ENCODE peak calls at places on chromosomes 16 and 17, in eight cellular contexts. I, E, Z, X, M, T, W and C are unnamed samples.

GRCh38 chr16:11964761-11965539 is at the start of gene TNFRSF17:
- DNase-seq in I (no peak), E (no peak), Z (no peak), X (peak; percentile 37), M (no peak), T (no peak), W (no peak), C (no peak)

GRCh38 chr16:29779474-29779873 is 1.4 kb downstream of the ZG16 start:
- DNase-seq in I (no peak), E (peak; percentile 22), Z (no peak), X (no peak), M (no peak), T (no peak), W (no peak), C (no peak)

GRCh38 chr16:4693956-4694663 is 748 bp downstream of the NUDT16L1 start:
- DNase-seq in I (peak; percentile 81), E (peak; percentile 58), Z (peak; percentile 40), X (peak; percentile 38), M (no peak), T (peak; percentile 89), W (peak; percentile 58), C (peak; percentile 67)

GRCh38 chr17:18039535-18040286 is 503 bp downstream of the GID4 start:
- DNase-seq in I (peak; percentile 74), E (peak; percentile 43), Z (peak; percentile 30), X (no peak), M (no peak), T (peak; percentile 91), W (peak; percentile 30), C (peak; percentile 67)

GRCh38 chr16:4862639-4863038 is 15.4 kb downstream of the UBN1 start:
- DNase-seq in I (no peak), E (peak; percentile 31), Z (no peak), X (no peak), M (no peak), T (no peak), W (no peak), C (no peak)

GRCh38 chr17:69058165-69058564 is 2.6 kb downstream of the ABCA9 start:
- DNase-seq in I (no peak), E (no peak), Z (no peak), X (no peak), M (no peak), T (no peak), W (no peak), C (no peak)

GRCh38 chr17:80363518-80364090 is 51.4 kb upstream of the ENDOV start:
- DNase-seq in I (peak; percentile 65), E (peak; percentile 95), Z (no peak), X (no peak), M (no peak), T (no peak), W (no peak), C (peak; percentile 39)

GRCh38 chr16:1019234-1019933 is 37.8 kb downstream of the SOX8 start:
- DNase-seq in I (no peak), E (peak; percentile 60), Z (peak; percentile 59), X (peak; percentile 4), M (no peak), T (peak; percentile 85), W (peak; percentile 62), C (no peak)

GRCh38 chr17:60134396-60135159 is 15.2 kb upstream of the CA4 start:
- DNase-seq in I (peak; percentile 50), E (peak; percentile 11), Z (peak; percentile 59), X (peak; percentile 67), M (no peak), T (peak; percentile 69), W (no peak), C (peak; percentile 47)

GRCh38 chr17:10114931-10115535 is 83.4 kb downstream of the GAS7 start:
- DNase-seq in I (peak; percentile 98), E (peak; percentile 71), Z (peak; percentile 91), X (peak; percentile 97), M (peak; percentile 83), T (peak; percentile 75), W (peak; percentile 89), C (peak; percentile 89)

GRCh38 chr17:79617740-79618382 is 7.0 kb upstream of the RBFOX3 start:
- DNase-seq in I (peak; percentile 55), E (no peak), Z (no peak), X (no peak), M (no peak), T (no peak), W (no peak), C (peak; percentile 31)

GRCh38 chr17:58615768-58616659 is 75.8 kb downstream of the TEX14 start:
- DNase-seq in I (no peak), E (no peak), Z (no peak), X (no peak), M (no peak), T (no peak), W (no peak), C (no peak)

GRCh38 chr16:54282202-54282922 is 4.2 kb downstream of the IRX3 start:
- DNase-seq in I (no peak), E (peak; percentile 40), Z (peak; percentile 65), X (no peak), M (peak; percentile 23), T (peak; percentile 55), W (peak; percentile 76), C (peak; percentile 78)

GRCh38 chr16:9258423-9259051 is 167.1 kb downstream of the HAPSTR1 start:
- DNase-seq in I (no peak), E (peak; percentile 30), Z (peak; percentile 25), X (peak; percentile 1), M (no peak), T (peak; percentile 63), W (peak; percentile 17), C (no peak)

GRCh38 chr17:8152981-8153549 is 861 bp upstream of the PER1 start:
- DNase-seq in I (peak; percentile 76), E (peak; percentile 44), Z (no peak), X (no peak), M (no peak), T (no peak), W (peak; percentile 13), C (peak; percentile 53)
- H3K4me3 ChIP-seq in I (peak overlapping the region; percentile 97), E (no peak overlapping the region), Z (peak overlapping the region; percentile 95), X (no peak overlapping the region), M (peak overlapping the region; percentile 94), T (no peak overlapping the region), W (peak overlapping the region; percentile 83), C (peak overlapping the region; percentile 73)

DNA sequence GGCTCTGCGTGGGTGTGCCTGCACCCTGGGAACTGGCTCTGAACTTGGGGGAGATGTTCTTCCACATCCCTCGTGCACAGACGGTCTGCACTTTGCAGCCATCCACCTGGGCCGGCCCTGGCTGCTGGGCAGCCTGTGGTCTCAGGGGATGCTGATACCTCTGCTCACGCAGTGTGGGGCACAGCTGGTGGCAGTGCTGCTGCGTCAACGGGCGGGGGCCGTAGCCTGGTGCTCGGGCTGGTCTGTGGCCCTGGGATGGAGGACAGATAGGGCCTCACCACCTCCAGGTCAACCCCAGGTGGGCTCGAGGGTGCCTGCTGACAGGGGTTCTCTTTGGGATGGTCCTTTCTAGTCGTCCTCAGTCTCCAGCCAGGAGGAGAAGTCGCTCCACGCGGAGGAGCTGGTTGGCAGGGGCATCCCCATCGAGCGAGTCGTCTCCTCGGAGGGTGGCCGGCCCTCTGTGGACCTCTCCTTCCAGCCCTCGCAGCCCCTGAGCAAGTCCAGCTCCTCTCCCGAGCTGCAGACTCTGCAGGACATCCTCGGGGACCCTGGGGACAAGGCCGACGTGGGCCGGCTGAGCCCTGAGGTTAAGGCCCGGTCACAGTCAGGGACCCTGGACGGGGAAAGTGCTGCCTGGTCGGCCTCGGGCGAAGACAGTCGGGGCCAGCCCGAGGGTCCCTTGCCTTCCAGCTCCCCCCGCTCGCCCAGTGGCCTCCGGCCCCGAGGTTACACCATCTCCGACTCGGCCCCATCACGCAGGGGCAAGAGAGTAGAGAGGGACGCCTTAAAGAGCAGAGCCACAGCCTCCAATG is 36.3 kb downstream of the TSC2 start:
- DNase-seq in I (no peak), E (no peak), Z (no peak), X (no peak), M (no peak), T (no peak), W (no peak), C (no peak)
- H3K4me3 ChIP-seq in I (no peak overlapping the region), E (no peak overlapping the region), Z (no peak overlapping the region), X (no peak overlapping the region), M (no peak overlapping the region), T (no peak overlapping the region), W (no peak overlapping the region), C (no peak overlapping the region)

GRCh38 chr17:40560592-40561293 is 4.5 kb downstream of the CCR7 start:
- DNase-seq in I (no peak), E (peak; percentile 14), Z (no peak), X (peak; percentile 57), M (peak; percentile 67), T (no peak), W (no peak), C (no peak)

GRCh38 chr17:40561294-40561870 is 3.9 kb downstream of the CCR7 start:
- DNase-seq in I (no peak), E (no peak), Z (no peak), X (no peak), M (no peak), T (no peak), W (no peak), C (no peak)

GRCh38 chr17:40558651-40559015 is 6.6 kb downstream of the CCR7 start:
- DNase-seq in I (no peak), E (no peak), Z (no peak), X (no peak), M (no peak), T (no peak), W (no peak), C (no peak)

GRCh38 chr17:40559016-40559853 is 6.0 kb downstream of the CCR7 start:
- DNase-seq in I (no peak), E (peak; percentile 17), Z (no peak), X (no peak), M (no peak), T (no peak), W (no peak), C (no peak)

DNA sequence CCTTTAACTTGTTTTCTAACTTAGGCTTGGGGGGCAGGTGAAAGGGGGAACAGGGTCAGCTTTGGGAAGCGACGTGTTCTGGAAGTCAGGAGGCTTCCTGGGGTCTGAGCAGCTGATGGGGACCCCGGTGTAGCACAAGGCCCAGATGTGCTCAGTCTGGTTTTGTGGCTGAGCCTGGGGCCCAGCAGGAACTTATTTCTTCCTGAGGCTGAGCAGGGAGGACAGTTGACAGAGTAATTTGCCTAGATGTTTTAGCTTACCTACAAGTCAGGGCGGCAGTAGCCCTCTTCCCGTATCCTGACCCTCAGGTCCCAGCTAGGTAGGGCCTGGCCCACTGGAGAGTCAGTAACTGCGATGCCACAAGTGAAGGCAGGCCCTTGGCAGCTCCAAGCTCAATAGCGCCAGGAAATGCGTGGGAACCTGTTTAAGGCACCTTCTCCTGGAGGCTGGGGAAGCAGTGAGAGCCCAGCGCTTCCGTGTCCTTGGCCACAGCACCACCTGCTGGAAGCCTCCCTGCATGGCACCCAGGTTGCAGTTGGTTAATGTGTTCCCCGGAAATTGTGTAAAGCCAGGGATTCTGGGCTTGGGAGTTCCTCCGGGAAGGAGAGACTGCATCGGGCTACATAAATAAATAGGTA is 5.2 kb downstream of the CCR7 start:
- DNase-seq in I (peak; percentile 96), E (peak; percentile 91), Z (peak; percentile 88), X (peak; percentile 94), M (peak; percentile 88), T (peak; percentile 91), W (peak; percentile 89), C (peak; percentile 89)
- H3K4me3 ChIP-seq in I (no peak overlapping the region), E (no peak overlapping the region), Z (peak overlapping the region; percentile 28), X (no peak overlapping the region), M (no peak overlapping the region), T (peak overlapping the region; percentile 18), W (peak overlapping the region; percentile 6), C (peak overlapping the region; percentile 29)

DNA sequence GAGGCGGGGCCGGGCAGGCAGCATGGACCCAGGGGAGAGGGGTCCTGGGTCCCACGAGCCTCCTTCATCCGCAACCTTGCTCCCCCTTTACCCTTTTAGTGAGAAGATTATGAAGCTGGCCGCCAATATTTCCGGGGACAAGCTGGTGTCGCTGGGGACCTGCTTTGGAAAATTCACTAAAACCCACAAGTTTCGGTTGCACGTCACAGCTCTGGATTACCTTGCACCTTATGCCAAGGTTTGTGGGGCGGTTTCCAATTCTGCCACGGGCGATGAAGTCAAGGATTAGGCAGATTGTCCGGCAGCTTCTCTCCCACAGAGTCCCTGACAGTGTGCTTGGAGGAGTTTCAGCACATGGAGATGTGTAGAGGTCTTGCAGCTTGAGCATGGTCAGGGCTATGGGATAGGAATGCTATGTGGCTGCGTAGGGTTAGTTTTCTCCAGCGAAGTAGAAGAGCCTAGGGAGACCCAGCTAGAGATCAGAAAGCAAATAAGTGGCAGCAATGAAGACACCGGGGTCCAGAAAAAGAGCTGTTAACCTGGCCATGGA is 598 bp downstream of the NIP7 start:
- DNase-seq in I (no peak), E (no peak), Z (no peak), X (peak; percentile 24), M (no peak), T (no peak), W (no peak), C (no peak)
- H3K4me3 ChIP-seq in I (peak overlapping the region; percentile 89), E (peak overlapping the region; percentile 71), Z (peak overlapping the region; percentile 99), X (peak overlapping the region; percentile 69), M (peak overlapping the region; percentile 95), T (peak overlapping the region; percentile 99), W (peak overlapping the region; percentile 88), C (peak overlapping the region; percentile 75)